ENCODE peak calls at places on chromosomes 5 and 9, in seven cellular contexts. N, L, Z, C, M, O and G are unnamed samples.

GRCh38 chr9:137828527-137829259 is 48.9 kb upstream of the CACNA1B start:
- DNase-seq in N (no peak), L (no peak), Z (peak; percentile 62), C (no peak), M (no peak), O (no peak), G (no peak)

GRCh38 chr5:178330791-178331404 is 98.3 kb upstream of the PHYKPL start:
- DNase-seq in N (no peak), L (no peak), Z (no peak), C (no peak), M (no peak), O (no peak), G (no peak)

GRCh38 chr9:135526089-135526729 is 5.0 kb downstream of the LCN1 start:
- DNase-seq in N (no peak), L (no peak), Z (no peak), C (no peak), M (no peak), O (no peak), G (no peak)

GRCh38 chr5:147507480-147508126 is 2.3 kb downstream of the DPYSL3 start:
- DNase-seq in N (no peak), L (no peak), Z (no peak), C (no peak), M (peak; percentile 69), O (no peak), G (no peak)

GRCh38 chr5:38468202-38468656 is 88.2 kb downstream of the LIFR start:
- DNase-seq in N (no peak), L (peak; percentile 74), Z (no peak), C (no peak), M (peak; percentile 76), O (peak; percentile 95), G (peak; percentile 85)

GRCh38 chr5:151115272-151115905 is 34.6 kb upstream of the TNIP1 start:
- DNase-seq in N (peak; percentile 78), L (peak; percentile 65), Z (peak; percentile 79), C (peak; percentile 79), M (peak; percentile 84), O (peak; percentile 46), G (no peak)

GRCh38 chr5:139439013-139439903 is at the start of gene DNAJC18:
- DNase-seq in N (peak; percentile 87), L (peak; percentile 85), Z (peak; percentile 99), C (peak; percentile 96), M (peak; percentile 94), O (peak; percentile 89), G (peak; percentile 71)

GRCh38 chr9:122498883-122499288 is 11.7 kb upstream of the OR1J2 start:
- DNase-seq in N (no peak), L (peak; percentile 27), Z (no peak), C (no peak), M (no peak), O (peak; percentile 43), G (no peak)

GRCh38 chr9:128124873-128125574 is 2.5 kb downstream of the PTGES2 start:
- DNase-seq in N (peak; percentile 49), L (peak; percentile 80), Z (peak; percentile 56), C (peak; percentile 59), M (peak; percentile 81), O (peak; percentile 39), G (peak; percentile 10)

GRCh38 chr9:110536802-110537201 is 42.7 kb downstream of the SVEP1 start:
- DNase-seq in N (no peak), L (peak; percentile 51), Z (no peak), C (no peak), M (no peak), O (no peak), G (peak; percentile 84)

GRCh38 chr9:118635416-118635815 is 733.8 kb downstream of the BRINP1 start:
- DNase-seq in N (no peak), L (no peak), Z (no peak), C (no peak), M (no peak), O (no peak), G (no peak)

GRCh38 chr5:131980696-131981095 is 30.8 kb downstream of the ACSL6 start:
- DNase-seq in N (no peak), L (no peak), Z (no peak), C (no peak), M (no peak), O (no peak), G (no peak)

GRCh38 chr5:93995126-93995621 is 253.8 kb upstream of the POU5F2 start:
- DNase-seq in N (no peak), L (no peak), Z (no peak), C (no peak), M (no peak), O (no peak), G (peak; percentile 1)

GRCh38 chr5:157516016-157516415 is 56.0 kb downstream of the NIPAL4 start:
- DNase-seq in N (no peak), L (peak; percentile 30), Z (no peak), C (no peak), M (no peak), O (peak; percentile 86), G (peak; percentile 78)

GRCh38 chr5:38831909-38832308 is 13.9 kb upstream of the OSMR start:
- DNase-seq in N (no peak), L (peak; percentile 66), Z (no peak), C (no peak), M (no peak), O (peak; percentile 35), G (no peak)

GRCh38 chr5:74454263-74455030 is 186.1 kb downstream of the ENC1 start:
- DNase-seq in N (no peak), L (no peak), Z (no peak), C (no peak), M (no peak), O (no peak), G (no peak)

GRCh38 chr5:122311400-122311887 is 593 bp upstream of the SNCAIP start:
- DNase-seq in N (no peak), L (no peak), Z (peak; percentile 5), C (no peak), M (peak; percentile 56), O (no peak), G (no peak)

GRCh38 chr9:110105107-110105506 is 102.9 kb downstream of the C9orf152 start:
- DNase-seq in N (no peak), L (no peak), Z (no peak), C (no peak), M (no peak), O (peak; percentile 63), G (no peak)

GRCh38 chr5:153968761-153969562 is 69.7 kb downstream of the FAM114A2 start:
- DNase-seq in N (no peak), L (no peak), Z (no peak), C (no peak), M (no peak), O (no peak), G (no peak)

GRCh38 chr5:153969563-153969895 is 69.2 kb downstream of the FAM114A2 start:
- DNase-seq in N (no peak), L (no peak), Z (no peak), C (no peak), M (no peak), O (no peak), G (no peak)

GRCh38 chr5:153960269-153961215 is 78.2 kb downstream of the FAM114A2 start:
- DNase-seq in N (no peak), L (no peak), Z (no peak), C (no peak), M (no peak), O (no peak), G (no peak)

GRCh38 chr5:153964201-153965101 is 74.3 kb downstream of the FAM114A2 start:
- DNase-seq in N (no peak), L (no peak), Z (no peak), C (no peak), M (no peak), O (no peak), G (no peak)

GRCh38 chr5:153965102-153965645 is 73.5 kb downstream of the FAM114A2 start:
- DNase-seq in N (peak; percentile 11), L (peak; percentile 59), Z (peak; percentile 17), C (no peak), M (no peak), O (peak; percentile 18), G (no peak)
- H3K4me3 ChIP-seq in N (no peak overlapping the region), L (no peak overlapping the region), Z (peak overlapping the region; percentile 38), C (peak overlapping the region; percentile 30), M (no peak overlapping the region), O (peak overlapping the region; percentile 30), G (peak overlapping the region; percentile 20)

DNA sequence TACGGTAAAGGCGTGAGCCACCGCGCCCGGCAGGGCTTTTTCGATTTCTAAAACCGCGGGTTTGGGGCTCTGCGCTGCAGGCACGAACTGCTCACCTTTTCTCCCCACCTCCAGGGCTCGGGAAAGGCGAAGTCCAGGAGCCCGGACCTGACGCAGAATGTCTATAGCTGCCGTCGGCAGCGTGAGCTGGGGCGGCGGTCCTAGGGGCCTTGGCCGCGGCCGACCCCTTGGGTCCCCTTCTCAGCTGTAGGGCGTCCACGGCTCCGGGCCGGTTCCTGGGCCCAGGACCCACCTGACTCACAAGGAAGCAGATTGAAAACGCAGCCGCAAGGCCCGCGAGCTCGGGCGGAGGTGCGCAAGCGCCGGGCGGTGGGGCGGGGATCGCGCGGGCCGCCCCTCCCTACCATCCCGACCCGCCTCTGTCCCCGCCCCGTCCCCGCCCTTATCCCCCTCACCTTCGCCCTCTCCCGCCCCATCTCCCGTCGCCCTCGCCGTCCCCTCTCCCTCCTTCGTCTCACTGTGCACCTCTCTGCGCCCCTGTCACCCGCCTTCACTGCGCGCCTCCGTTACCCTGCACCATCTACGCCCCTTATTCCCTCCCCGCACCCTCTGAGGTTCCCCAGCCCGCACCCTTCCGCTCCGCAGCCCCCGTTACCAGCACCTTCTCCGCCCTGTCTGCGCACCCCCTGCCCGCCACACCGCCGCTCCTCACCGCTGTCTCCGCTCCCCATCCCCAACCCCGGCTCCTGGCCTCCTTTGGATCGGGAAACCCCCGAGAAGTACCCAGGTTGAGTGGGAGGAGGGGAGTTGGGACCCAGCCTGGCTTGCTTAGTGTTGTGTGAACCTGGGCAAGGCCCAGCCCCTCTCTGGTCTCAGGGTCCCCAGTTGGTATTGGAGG is at the start of gene HDHD3:
- DNase-seq in N (peak; percentile 83), L (peak; percentile 87), Z (peak; percentile 48), C (peak; percentile 51), M (peak; percentile 89), O (peak; percentile 24), G (no peak)
- H3K4me3 ChIP-seq in N (peak within 1 kb of the TSS; percentile 94), L (peak within 1 kb of the TSS; percentile 58), Z (peak within 1 kb of the TSS; percentile 88), C (peak within 1 kb of the TSS; percentile 76), M (peak within 1 kb of the TSS; percentile 90), O (peak within 1 kb of the TSS; percentile 79), G (peak within 1 kb of the TSS; percentile 85)

GRCh38 chr9:130925050-130925678 is 13.9 kb downstream of the FIBCD1 start:
- DNase-seq in N (no peak), L (no peak), Z (no peak), C (no peak), M (no peak), O (no peak), G (no peak)
- H3K4me3 ChIP-seq in N (no peak overlapping the region), L (no peak overlapping the region), Z (no peak overlapping the region), C (no peak overlapping the region), M (no peak overlapping the region), O (no peak overlapping the region), G (no peak overlapping the region)

GRCh38 chr9:2281031-2281802 is 266.1 kb downstream of the SMARCA2 start:
- DNase-seq in N (no peak), L (no peak), Z (no peak), C (no peak), M (no peak), O (peak; percentile 73), G (no peak)

GRCh38 chr9:2271426-2271825 is 256.3 kb downstream of the SMARCA2 start:
- DNase-seq in N (no peak), L (peak; percentile 39), Z (no peak), C (peak; percentile 25), M (no peak), O (no peak), G (no peak)

GRCh38 chr9:2274762-2275161 is 259.6 kb downstream of the SMARCA2 start:
- DNase-seq in N (no peak), L (no peak), Z (no peak), C (no peak), M (no peak), O (no peak), G (no peak)

GRCh38 chr9:2281803-2282185 is 266.6 kb downstream of the SMARCA2 start:
- DNase-seq in N (no peak), L (no peak), Z (no peak), C (no peak), M (no peak), O (peak; percentile 53), G (no peak)

GRCh38 chr9:2276296-2276695 is 261.1 kb downstream of the SMARCA2 start:
- DNase-seq in N (no peak), L (no peak), Z (no peak), C (no peak), M (no peak), O (no peak), G (no peak)
- H3K4me3 ChIP-seq in N (no peak overlapping the region), L (no peak overlapping the region), Z (no peak overlapping the region), C (no peak overlapping the region), M (no peak overlapping the region), O (no peak overlapping the region), G (no peak overlapping the region)